ENCODE peak calls at places on chromosomes 1 and 21, in nine cellular contexts. One of them, this sample, is unnamed.

GRCh38 chr1:28509705-28510349 is 4.0 kb downstream of the RCC1 start:
- DNase-seq in activated naive CD4-positive, alpha-beta T cell: no peak
- DNase-seq in stimulated activated CD4-positive, alpha-beta T cell treated with anti-CD3 and anti-CD28 coated beads, Interleukin-1b, Interleukin-23, amount 100 ng/mL, for 1 hour: no peak
- DNase-seq in glomerular endothelial cell: no peak
- DNase-seq in HS-5: no peak
- DNase-seq in heart left ventricle: no peak
- DNase-seq in Ammon's horn: no peak
- DNase-seq in dorsolateral prefrontal cortex: no peak
- DNase-seq in iPS-NIHi11: no peak
- DNase-seq in this sample: no peak

GRCh38 chr1:172399369-172400072 is 21.0 kb upstream of the C1orf105 start:
- DNase-seq in activated naive CD4-positive, alpha-beta T cell: no peak
- DNase-seq in stimulated activated CD4-positive, alpha-beta T cell treated with anti-CD3 and anti-CD28 coated beads, Interleukin-1b, Interleukin-23, amount 100 ng/mL, for 1 hour: no peak
- DNase-seq in glomerular endothelial cell: peak
- DNase-seq in HS-5: peak
- DNase-seq in heart left ventricle: peak
- DNase-seq in Ammon's horn: peak
- DNase-seq in dorsolateral prefrontal cortex: peak
- DNase-seq in iPS-NIHi11: no peak
- DNase-seq in this sample: peak

GRCh38 chr1:30087465-30087864 is 635.9 kb downstream of the MATN1 start:
- DNase-seq in activated naive CD4-positive, alpha-beta T cell: no peak
- DNase-seq in stimulated activated CD4-positive, alpha-beta T cell treated with anti-CD3 and anti-CD28 coated beads, Interleukin-1b, Interleukin-23, amount 100 ng/mL, for 1 hour: no peak
- DNase-seq in glomerular endothelial cell: no peak
- DNase-seq in HS-5: no peak
- DNase-seq in heart left ventricle: no peak
- DNase-seq in Ammon's horn: no peak
- DNase-seq in dorsolateral prefrontal cortex: no peak
- DNase-seq in iPS-NIHi11: peak
- DNase-seq in this sample: peak

GRCh38 chr1:63784489-63785390 is 10.9 kb downstream of the ROR1 start:
- DNase-seq in activated naive CD4-positive, alpha-beta T cell: no peak
- DNase-seq in stimulated activated CD4-positive, alpha-beta T cell treated with anti-CD3 and anti-CD28 coated beads, Interleukin-1b, Interleukin-23, amount 100 ng/mL, for 1 hour: no peak
- DNase-seq in glomerular endothelial cell: no peak
- DNase-seq in HS-5: no peak
- DNase-seq in heart left ventricle: no peak
- DNase-seq in Ammon's horn: no peak
- DNase-seq in dorsolateral prefrontal cortex: no peak
- DNase-seq in iPS-NIHi11: no peak
- DNase-seq in this sample: no peak

GRCh38 chr1:48109390-48110009 is 112.3 kb upstream of the TRABD2B start:
- DNase-seq in activated naive CD4-positive, alpha-beta T cell: no peak
- DNase-seq in stimulated activated CD4-positive, alpha-beta T cell treated with anti-CD3 and anti-CD28 coated beads, Interleukin-1b, Interleukin-23, amount 100 ng/mL, for 1 hour: no peak
- DNase-seq in glomerular endothelial cell: peak
- DNase-seq in HS-5: peak
- DNase-seq in heart left ventricle: no peak
- DNase-seq in Ammon's horn: peak
- DNase-seq in dorsolateral prefrontal cortex: no peak
- DNase-seq in iPS-NIHi11: peak
- DNase-seq in this sample: peak

GRCh38 chr21:15772654-15773053 is 42.9 kb downstream of the USP25 start:
- DNase-seq in activated naive CD4-positive, alpha-beta T cell: no peak
- DNase-seq in stimulated activated CD4-positive, alpha-beta T cell treated with anti-CD3 and anti-CD28 coated beads, Interleukin-1b, Interleukin-23, amount 100 ng/mL, for 1 hour: no peak
- DNase-seq in glomerular endothelial cell: no peak
- DNase-seq in HS-5: no peak
- DNase-seq in heart left ventricle: no peak
- DNase-seq in Ammon's horn: no peak
- DNase-seq in dorsolateral prefrontal cortex: no peak
- DNase-seq in iPS-NIHi11: no peak
- DNase-seq in this sample: no peak

GRCh38 chr1:94658221-94658620 is 116.7 kb upstream of the F3 start:
- DNase-seq in activated naive CD4-positive, alpha-beta T cell: no peak
- DNase-seq in stimulated activated CD4-positive, alpha-beta T cell treated with anti-CD3 and anti-CD28 coated beads, Interleukin-1b, Interleukin-23, amount 100 ng/mL, for 1 hour: no peak
- DNase-seq in glomerular endothelial cell: no peak
- DNase-seq in HS-5: no peak
- DNase-seq in heart left ventricle: peak
- DNase-seq in Ammon's horn: no peak
- DNase-seq in dorsolateral prefrontal cortex: no peak
- DNase-seq in iPS-NIHi11: no peak
- DNase-seq in this sample: no peak

GRCh38 chr1:240526321-240526720 is 85.6 kb downstream of the GREM2 start:
- DNase-seq in activated naive CD4-positive, alpha-beta T cell: no peak
- DNase-seq in stimulated activated CD4-positive, alpha-beta T cell treated with anti-CD3 and anti-CD28 coated beads, Interleukin-1b, Interleukin-23, amount 100 ng/mL, for 1 hour: no peak
- DNase-seq in glomerular endothelial cell: no peak
- DNase-seq in HS-5: no peak
- DNase-seq in heart left ventricle: no peak
- DNase-seq in Ammon's horn: no peak
- DNase-seq in dorsolateral prefrontal cortex: no peak
- DNase-seq in iPS-NIHi11: no peak
- DNase-seq in this sample: peak

GRCh38 chr1:26169201-26169600 is 438 bp upstream of the C1orf232 start:
- DNase-seq in activated naive CD4-positive, alpha-beta T cell: no peak
- DNase-seq in stimulated activated CD4-positive, alpha-beta T cell treated with anti-CD3 and anti-CD28 coated beads, Interleukin-1b, Interleukin-23, amount 100 ng/mL, for 1 hour: no peak
- DNase-seq in glomerular endothelial cell: no peak
- DNase-seq in HS-5: no peak
- DNase-seq in heart left ventricle: no peak
- DNase-seq in Ammon's horn: no peak
- DNase-seq in dorsolateral prefrontal cortex: no peak
- DNase-seq in iPS-NIHi11: no peak
- DNase-seq in this sample: no peak

GRCh38 chr1:17768651-17769241 is 13.6 kb downstream of the ACTL8 start:
- DNase-seq in activated naive CD4-positive, alpha-beta T cell: no peak
- DNase-seq in stimulated activated CD4-positive, alpha-beta T cell treated with anti-CD3 and anti-CD28 coated beads, Interleukin-1b, Interleukin-23, amount 100 ng/mL, for 1 hour: no peak
- DNase-seq in glomerular endothelial cell: no peak
- DNase-seq in HS-5: peak
- DNase-seq in heart left ventricle: no peak
- DNase-seq in Ammon's horn: no peak
- DNase-seq in dorsolateral prefrontal cortex: no peak
- DNase-seq in iPS-NIHi11: peak
- DNase-seq in this sample: no peak

GRCh38 chr1:32757213-32757895 is 54.8 kb upstream of the SYNC start:
- DNase-seq in activated naive CD4-positive, alpha-beta T cell: no peak
- DNase-seq in stimulated activated CD4-positive, alpha-beta T cell treated with anti-CD3 and anti-CD28 coated beads, Interleukin-1b, Interleukin-23, amount 100 ng/mL, for 1 hour: no peak
- DNase-seq in glomerular endothelial cell: no peak
- DNase-seq in HS-5: no peak
- DNase-seq in heart left ventricle: no peak
- DNase-seq in Ammon's horn: no peak
- DNase-seq in dorsolateral prefrontal cortex: no peak
- DNase-seq in iPS-NIHi11: no peak
- DNase-seq in this sample: no peak

GRCh38 chr1:7470904-7471638 is 300.0 kb upstream of the VAMP3 start:
- DNase-seq in activated naive CD4-positive, alpha-beta T cell: no peak
- DNase-seq in stimulated activated CD4-positive, alpha-beta T cell treated with anti-CD3 and anti-CD28 coated beads, Interleukin-1b, Interleukin-23, amount 100 ng/mL, for 1 hour: no peak
- DNase-seq in glomerular endothelial cell: peak
- DNase-seq in HS-5: peak
- DNase-seq in heart left ventricle: peak
- DNase-seq in Ammon's horn: no peak
- DNase-seq in dorsolateral prefrontal cortex: no peak
- DNase-seq in iPS-NIHi11: no peak
- DNase-seq in this sample: no peak

GRCh38 chr1:204883405-204883804 is 12.7 kb downstream of the NFASC start:
- DNase-seq in activated naive CD4-positive, alpha-beta T cell: no peak
- DNase-seq in stimulated activated CD4-positive, alpha-beta T cell treated with anti-CD3 and anti-CD28 coated beads, Interleukin-1b, Interleukin-23, amount 100 ng/mL, for 1 hour: no peak
- DNase-seq in glomerular endothelial cell: no peak
- DNase-seq in HS-5: no peak
- DNase-seq in heart left ventricle: no peak
- DNase-seq in Ammon's horn: no peak
- DNase-seq in dorsolateral prefrontal cortex: no peak
- DNase-seq in iPS-NIHi11: no peak
- DNase-seq in this sample: peak

GRCh38 chr1:110150330-110151174 is at the start of gene SLC6A17:
- DNase-seq in activated naive CD4-positive, alpha-beta T cell: no peak
- DNase-seq in stimulated activated CD4-positive, alpha-beta T cell treated with anti-CD3 and anti-CD28 coated beads, Interleukin-1b, Interleukin-23, amount 100 ng/mL, for 1 hour: no peak
- DNase-seq in glomerular endothelial cell: no peak
- DNase-seq in HS-5: peak
- DNase-seq in heart left ventricle: no peak
- DNase-seq in Ammon's horn: peak
- DNase-seq in dorsolateral prefrontal cortex: peak
- DNase-seq in iPS-NIHi11: peak
- DNase-seq in this sample: peak

GRCh38 chr1:41751804-41752513 is 166.8 kb downstream of the HIVEP3 start:
- DNase-seq in activated naive CD4-positive, alpha-beta T cell: no peak
- DNase-seq in stimulated activated CD4-positive, alpha-beta T cell treated with anti-CD3 and anti-CD28 coated beads, Interleukin-1b, Interleukin-23, amount 100 ng/mL, for 1 hour: no peak
- DNase-seq in glomerular endothelial cell: no peak
- DNase-seq in HS-5: peak
- DNase-seq in heart left ventricle: no peak
- DNase-seq in Ammon's horn: peak
- DNase-seq in dorsolateral prefrontal cortex: no peak
- DNase-seq in iPS-NIHi11: no peak
- DNase-seq in this sample: no peak

GRCh38 chr1:44696789-44697188 is 22.3 kb downstream of the ARMH1 start:
- DNase-seq in activated naive CD4-positive, alpha-beta T cell: no peak
- DNase-seq in stimulated activated CD4-positive, alpha-beta T cell treated with anti-CD3 and anti-CD28 coated beads, Interleukin-1b, Interleukin-23, amount 100 ng/mL, for 1 hour: no peak
- DNase-seq in glomerular endothelial cell: no peak
- DNase-seq in HS-5: no peak
- DNase-seq in heart left ventricle: no peak
- DNase-seq in Ammon's horn: no peak
- DNase-seq in dorsolateral prefrontal cortex: no peak
- DNase-seq in iPS-NIHi11: no peak
- DNase-seq in this sample: no peak

GRCh38 chr21:43015906-43016540 is 41.7 kb downstream of the PKNOX1 start:
- DNase-seq in activated naive CD4-positive, alpha-beta T cell: no peak
- DNase-seq in stimulated activated CD4-positive, alpha-beta T cell treated with anti-CD3 and anti-CD28 coated beads, Interleukin-1b, Interleukin-23, amount 100 ng/mL, for 1 hour: no peak
- DNase-seq in glomerular endothelial cell: no peak
- DNase-seq in HS-5: no peak
- DNase-seq in heart left ventricle: no peak
- DNase-seq in Ammon's horn: no peak
- DNase-seq in dorsolateral prefrontal cortex: no peak
- DNase-seq in iPS-NIHi11: no peak
- DNase-seq in this sample: no peak

GRCh38 chr1:202029171-202029665 is 18.8 kb downstream of the ELF3 start:
- DNase-seq in activated naive CD4-positive, alpha-beta T cell: no peak
- DNase-seq in stimulated activated CD4-positive, alpha-beta T cell treated with anti-CD3 and anti-CD28 coated beads, Interleukin-1b, Interleukin-23, amount 100 ng/mL, for 1 hour: no peak
- DNase-seq in glomerular endothelial cell: peak
- DNase-seq in HS-5: peak
- DNase-seq in heart left ventricle: no peak
- DNase-seq in Ammon's horn: no peak
- DNase-seq in dorsolateral prefrontal cortex: no peak
- DNase-seq in iPS-NIHi11: no peak
- DNase-seq in this sample: no peak

GRCh38 chr1:10866314-10867091 is 70.1 kb upstream of the CASZ1 start:
- DNase-seq in activated naive CD4-positive, alpha-beta T cell: no peak
- DNase-seq in stimulated activated CD4-positive, alpha-beta T cell treated with anti-CD3 and anti-CD28 coated beads, Interleukin-1b, Interleukin-23, amount 100 ng/mL, for 1 hour: no peak
- DNase-seq in glomerular endothelial cell: no peak
- DNase-seq in HS-5: no peak
- DNase-seq in heart left ventricle: no peak
- DNase-seq in Ammon's horn: peak
- DNase-seq in dorsolateral prefrontal cortex: peak
- DNase-seq in iPS-NIHi11: no peak
- DNase-seq in this sample: peak

GRCh38 chr1:105664495-105664894 is 1392.0 kb upstream of the PRMT6 start:
- DNase-seq in activated naive CD4-positive, alpha-beta T cell: no peak
- DNase-seq in stimulated activated CD4-positive, alpha-beta T cell treated with anti-CD3 and anti-CD28 coated beads, Interleukin-1b, Interleukin-23, amount 100 ng/mL, for 1 hour: no peak
- DNase-seq in glomerular endothelial cell: no peak
- DNase-seq in HS-5: no peak
- DNase-seq in heart left ventricle: no peak
- DNase-seq in Ammon's horn: no peak
- DNase-seq in dorsolateral prefrontal cortex: no peak
- DNase-seq in iPS-NIHi11: peak
- DNase-seq in this sample: no peak

GRCh38 chr1:67274623-67275325 is 32.9 kb upstream of the IL12RB2 start:
- DNase-seq in activated naive CD4-positive, alpha-beta T cell: no peak
- DNase-seq in stimulated activated CD4-positive, alpha-beta T cell treated with anti-CD3 and anti-CD28 coated beads, Interleukin-1b, Interleukin-23, amount 100 ng/mL, for 1 hour: no peak
- DNase-seq in glomerular endothelial cell: no peak
- DNase-seq in HS-5: no peak
- DNase-seq in heart left ventricle: no peak
- DNase-seq in Ammon's horn: no peak
- DNase-seq in dorsolateral prefrontal cortex: no peak
- DNase-seq in iPS-NIHi11: no peak
- DNase-seq in this sample: no peak

GRCh38 chr1:167860231-167860923 is 53.6 kb downstream of the ADCY10 start:
- DNase-seq in activated naive CD4-positive, alpha-beta T cell: no peak
- DNase-seq in stimulated activated CD4-positive, alpha-beta T cell treated with anti-CD3 and anti-CD28 coated beads, Interleukin-1b, Interleukin-23, amount 100 ng/mL, for 1 hour: no peak
- DNase-seq in glomerular endothelial cell: no peak
- DNase-seq in HS-5: no peak
- DNase-seq in heart left ventricle: no peak
- DNase-seq in Ammon's horn: no peak
- DNase-seq in dorsolateral prefrontal cortex: no peak
- DNase-seq in iPS-NIHi11: no peak
- DNase-seq in this sample: no peak

GRCh38 chr1:19229828-19230325 is 19.8 kb upstream of the UBR4 start:
- DNase-seq in activated naive CD4-positive, alpha-beta T cell: no peak
- DNase-seq in stimulated activated CD4-positive, alpha-beta T cell treated with anti-CD3 and anti-CD28 coated beads, Interleukin-1b, Interleukin-23, amount 100 ng/mL, for 1 hour: no peak
- DNase-seq in glomerular endothelial cell: no peak
- DNase-seq in HS-5: no peak
- DNase-seq in heart left ventricle: no peak
- DNase-seq in Ammon's horn: no peak
- DNase-seq in dorsolateral prefrontal cortex: no peak
- DNase-seq in iPS-NIHi11: no peak
- DNase-seq in this sample: no peak

GRCh38 chr1:92211166-92211565 is 6.5 kb upstream of the C1orf146 start:
- DNase-seq in activated naive CD4-positive, alpha-beta T cell: no peak
- DNase-seq in stimulated activated CD4-positive, alpha-beta T cell treated with anti-CD3 and anti-CD28 coated beads, Interleukin-1b, Interleukin-23, amount 100 ng/mL, for 1 hour: no peak
- DNase-seq in glomerular endothelial cell: no peak
- DNase-seq in HS-5: peak
- DNase-seq in heart left ventricle: no peak
- DNase-seq in Ammon's horn: no peak
- DNase-seq in dorsolateral prefrontal cortex: no peak
- DNase-seq in iPS-NIHi11: no peak
- DNase-seq in this sample: no peak

GRCh38 chr1:231160851-231161710 is 777 bp upstream of the TRIM67 start:
- DNase-seq in activated naive CD4-positive, alpha-beta T cell: no peak
- DNase-seq in stimulated activated CD4-positive, alpha-beta T cell treated with anti-CD3 and anti-CD28 coated beads, Interleukin-1b, Interleukin-23, amount 100 ng/mL, for 1 hour: no peak
- DNase-seq in glomerular endothelial cell: no peak
- DNase-seq in HS-5: no peak
- DNase-seq in heart left ventricle: no peak
- DNase-seq in Ammon's horn: peak
- DNase-seq in dorsolateral prefrontal cortex: peak
- DNase-seq in iPS-NIHi11: peak
- DNase-seq in this sample: peak

GRCh38 chr21:15022608-15023261 is 42.1 kb downstream of the NRIP1 start:
- DNase-seq in activated naive CD4-positive, alpha-beta T cell: no peak
- DNase-seq in stimulated activated CD4-positive, alpha-beta T cell treated with anti-CD3 and anti-CD28 coated beads, Interleukin-1b, Interleukin-23, amount 100 ng/mL, for 1 hour: no peak
- DNase-seq in glomerular endothelial cell: no peak
- DNase-seq in HS-5: no peak
- DNase-seq in heart left ventricle: no peak
- DNase-seq in Ammon's horn: no peak
- DNase-seq in dorsolateral prefrontal cortex: no peak
- DNase-seq in iPS-NIHi11: no peak
- DNase-seq in this sample: no peak